ENCODE peak calls at places on chromosomes 5 and 9, in seven cellular contexts. M, E, Y, L, W, S and A are unnamed samples.

GRCh38 chr9:107484117-107484723 is 5.3 kb downstream of the KLF4 start:
- DNase-seq in M (peak), E (peak), Y (no peak), L (no peak), W (no peak), S (peak), A (no peak)

GRCh38 chr5:139212484-139212883 is 14.3 kb upstream of the SIL1 start:
- DNase-seq in M (no peak), E (no peak), Y (no peak), L (no peak), W (no peak), S (no peak), A (no peak)

GRCh38 chr5:18375637-18376036 is 741.4 kb downstream of the TAF11L14 start:
- DNase-seq in M (no peak), E (no peak), Y (no peak), L (no peak), W (no peak), S (no peak), A (no peak)

GRCh38 chr5:25858019-25858418 is 1180.4 kb downstream of the CDH9 start:
- DNase-seq in M (no peak), E (no peak), Y (no peak), L (no peak), W (no peak), S (no peak), A (no peak)

GRCh38 chr5:159017787-159018186 is 81.9 kb downstream of the EBF1 start:
- DNase-seq in M (no peak), E (peak), Y (no peak), L (no peak), W (no peak), S (peak), A (peak)

GRCh38 chr5:102295534-102296228 is 403 bp downstream of the SLCO4C1 start:
- DNase-seq in M (peak), E (peak), Y (no peak), L (peak), W (peak), S (no peak), A (no peak)

GRCh38 chr5:116271432-116271831 is 186.6 kb downstream of the COMMD10 start:
- DNase-seq in M (no peak), E (no peak), Y (no peak), L (no peak), W (no peak), S (no peak), A (no peak)

GRCh38 chr5:33999986-34000385 is 7.9 kb downstream of the AMACR start:
- DNase-seq in M (no peak), E (no peak), Y (no peak), L (no peak), W (no peak), S (no peak), A (no peak)

GRCh38 chr5:135135530-135136201 is 101.6 kb upstream of the PITX1 start:
- DNase-seq in M (peak), E (peak), Y (peak), L (no peak), W (peak), S (peak), A (no peak)

GRCh38 chr5:43840424-43841232 is 237.6 kb downstream of the NNT start:
- DNase-seq in M (peak), E (no peak), Y (no peak), L (no peak), W (no peak), S (no peak), A (no peak)

GRCh38 chr5:124087752-124088151 is 575.8 kb downstream of the CSNK1G3 start:
- DNase-seq in M (no peak), E (no peak), Y (no peak), L (no peak), W (no peak), S (no peak), A (no peak)

GRCh38 chr9:9961487-9961886 is 651.3 kb downstream of the PTPRD start:
- DNase-seq in M (no peak), E (peak), Y (no peak), L (no peak), W (no peak), S (no peak), A (no peak)

GRCh38 chr5:134649163-134649916 is 755 bp downstream of the SEC24A start:
- DNase-seq in M (no peak), E (no peak), Y (no peak), L (no peak), W (peak), S (peak), A (peak)

DNA sequence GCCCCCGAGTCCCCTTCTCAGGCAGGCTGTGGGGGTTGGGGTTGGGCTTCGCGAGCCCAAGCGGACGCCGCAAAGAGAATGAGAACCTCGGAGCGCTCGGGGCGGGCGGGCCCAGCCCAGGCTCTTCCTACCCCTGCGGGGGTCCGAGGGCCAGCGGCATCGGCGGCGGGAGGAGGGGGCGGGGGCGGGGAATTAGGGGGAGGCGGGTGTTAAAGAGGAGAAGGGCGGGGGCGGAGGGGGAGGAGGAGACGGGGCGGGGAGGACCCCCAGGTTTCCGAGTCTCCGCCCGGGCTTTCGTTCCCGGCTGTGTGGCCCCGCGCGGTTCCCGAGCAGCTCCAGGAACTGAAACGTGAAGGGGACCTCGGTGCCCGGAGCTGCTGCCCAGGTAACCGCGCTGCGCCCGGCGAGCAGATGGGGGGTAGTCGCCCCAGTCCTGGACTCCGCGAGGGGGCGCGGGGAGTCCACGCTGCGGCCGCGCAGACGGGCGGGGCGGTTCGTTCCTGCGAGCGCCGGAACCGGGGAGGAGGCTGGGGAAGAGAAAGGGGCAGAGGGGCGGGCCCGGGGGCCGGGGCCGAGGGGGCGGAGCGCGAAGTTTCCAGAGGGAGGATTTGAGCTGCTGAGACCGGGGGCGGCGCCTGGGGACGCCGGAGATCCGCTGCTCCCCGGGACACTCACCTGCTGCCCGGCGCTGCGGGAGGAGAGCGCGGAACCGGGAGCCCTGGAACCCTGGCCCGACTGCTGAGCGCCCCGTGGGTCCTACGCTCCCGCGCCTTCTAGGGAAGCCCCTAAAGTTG is 38.4 kb upstream of the PLEKHG4B start:
- DNase-seq in M (no peak), E (peak), Y (no peak), L (peak), W (no peak), S (no peak), A (no peak)
- TF ChIP-seq CTCF in M (no peak), E (no peak), Y (no peak), L (no peak), W (no peak), S (no peak), A (peak)

GRCh38 chr5:136891601-136892000 is 526.3 kb upstream of the TRPC7 start:
- DNase-seq in M (no peak), E (no peak), Y (no peak), L (no peak), W (no peak), S (no peak), A (no peak)
- TF ChIP-seq CTCF in M (no peak), E (no peak), Y (no peak), L (no peak), W (no peak), S (no peak), A (no peak)

DNA sequence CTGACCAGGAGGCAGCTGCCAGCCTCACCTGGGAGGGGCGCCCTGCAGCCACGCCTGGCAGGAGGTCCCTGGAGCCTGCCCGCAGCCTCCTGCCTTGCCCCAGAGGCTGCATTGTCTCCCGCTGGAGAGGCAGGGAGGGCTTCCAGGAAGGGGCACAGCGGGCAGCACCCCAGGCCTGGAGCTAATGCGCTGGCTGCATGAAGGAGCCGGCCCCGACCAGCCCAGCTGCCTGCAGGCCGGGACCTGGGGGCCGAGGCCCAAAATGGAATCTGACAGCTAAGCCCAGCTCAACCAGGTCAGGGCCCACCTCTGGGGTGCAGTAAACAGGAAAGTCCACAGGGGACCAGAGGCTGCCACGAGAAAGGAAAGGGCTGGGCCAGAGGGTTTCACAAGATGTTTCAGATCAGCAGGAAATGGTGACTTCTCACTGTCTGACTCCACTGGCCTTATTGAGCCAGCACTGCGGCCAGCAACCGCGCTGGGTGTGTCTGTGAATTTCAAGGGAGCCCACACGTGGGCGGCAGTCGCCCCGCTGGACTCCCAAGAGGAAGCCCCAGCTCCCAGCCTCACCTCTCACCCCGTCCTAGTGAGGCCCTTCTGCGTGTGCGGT is 18.6 kb upstream of the NOTCH1 start:
- DNase-seq in M (peak), E (peak), Y (no peak), L (no peak), W (peak), S (peak), A (no peak)
- TF ChIP-seq CTCF in M (no peak), E (no peak), Y (no peak), L (no peak), W (peak), S (peak), A (no peak)

GRCh38 chr5:107801061-107801460 is 130.3 kb upstream of the EFNA5 start:
- DNase-seq in M (no peak), E (no peak), Y (no peak), L (no peak), W (no peak), S (no peak), A (no peak)

GRCh38 chr5:107799306-107799705 is 128.6 kb upstream of the EFNA5 start:
- DNase-seq in M (no peak), E (peak), Y (no peak), L (no peak), W (no peak), S (no peak), A (no peak)

GRCh38 chr5:107794731-107795130 is 124.0 kb upstream of the EFNA5 start:
- DNase-seq in M (no peak), E (no peak), Y (no peak), L (no peak), W (no peak), S (no peak), A (no peak)

GRCh38 chr5:107792940-107793339 is 122.2 kb upstream of the EFNA5 start:
- DNase-seq in M (no peak), E (no peak), Y (no peak), L (no peak), W (no peak), S (no peak), A (no peak)

DNA sequence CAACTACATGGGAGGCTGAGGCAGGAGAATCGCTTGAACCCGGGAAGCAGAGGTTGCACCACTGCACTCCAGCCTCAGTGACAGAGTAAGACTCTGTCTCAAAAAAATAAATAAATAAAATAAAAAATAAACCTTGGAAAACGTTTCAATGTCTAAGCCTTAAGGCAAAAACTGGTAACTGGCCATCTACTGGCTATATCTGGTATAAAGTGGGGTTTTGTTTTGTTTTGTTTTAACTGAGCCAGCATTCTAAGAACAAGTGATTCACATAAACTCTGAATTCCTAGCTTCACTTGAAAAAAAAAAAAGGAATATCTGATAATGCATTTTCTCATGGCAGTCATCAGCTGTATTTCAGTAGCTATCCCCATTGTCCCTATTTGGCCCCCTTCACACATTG is 126.1 kb upstream of the EFNA5 start:
- DNase-seq in M (no peak), E (no peak), Y (no peak), L (no peak), W (no peak), S (no peak), A (no peak)
- TF ChIP-seq CTCF in M (no peak), E (no peak), Y (no peak), L (no peak), W (no peak), S (no peak), A (no peak)

GRCh38 chr9:4680750-4681149 is 1.4 kb downstream of the CDC37L1 start:
- DNase-seq in M (no peak), E (no peak), Y (no peak), L (no peak), W (no peak), S (no peak), A (no peak)

GRCh38 chr9:4680178-4680535 is 788 bp downstream of the CDC37L1 start:
- DNase-seq in M (no peak), E (no peak), Y (no peak), L (no peak), W (no peak), S (no peak), A (no peak)

GRCh38 chr9:4677392-4677791 is 2.0 kb upstream of the CDC37L1 start:
- DNase-seq in M (no peak), E (no peak), Y (no peak), L (no peak), W (no peak), S (no peak), A (no peak)

GRCh38 chr9:4678679-4679267 is 596 bp upstream of the CDC37L1 start:
- DNase-seq in M (no peak), E (peak), Y (no peak), L (no peak), W (no peak), S (no peak), A (no peak)

DNA sequence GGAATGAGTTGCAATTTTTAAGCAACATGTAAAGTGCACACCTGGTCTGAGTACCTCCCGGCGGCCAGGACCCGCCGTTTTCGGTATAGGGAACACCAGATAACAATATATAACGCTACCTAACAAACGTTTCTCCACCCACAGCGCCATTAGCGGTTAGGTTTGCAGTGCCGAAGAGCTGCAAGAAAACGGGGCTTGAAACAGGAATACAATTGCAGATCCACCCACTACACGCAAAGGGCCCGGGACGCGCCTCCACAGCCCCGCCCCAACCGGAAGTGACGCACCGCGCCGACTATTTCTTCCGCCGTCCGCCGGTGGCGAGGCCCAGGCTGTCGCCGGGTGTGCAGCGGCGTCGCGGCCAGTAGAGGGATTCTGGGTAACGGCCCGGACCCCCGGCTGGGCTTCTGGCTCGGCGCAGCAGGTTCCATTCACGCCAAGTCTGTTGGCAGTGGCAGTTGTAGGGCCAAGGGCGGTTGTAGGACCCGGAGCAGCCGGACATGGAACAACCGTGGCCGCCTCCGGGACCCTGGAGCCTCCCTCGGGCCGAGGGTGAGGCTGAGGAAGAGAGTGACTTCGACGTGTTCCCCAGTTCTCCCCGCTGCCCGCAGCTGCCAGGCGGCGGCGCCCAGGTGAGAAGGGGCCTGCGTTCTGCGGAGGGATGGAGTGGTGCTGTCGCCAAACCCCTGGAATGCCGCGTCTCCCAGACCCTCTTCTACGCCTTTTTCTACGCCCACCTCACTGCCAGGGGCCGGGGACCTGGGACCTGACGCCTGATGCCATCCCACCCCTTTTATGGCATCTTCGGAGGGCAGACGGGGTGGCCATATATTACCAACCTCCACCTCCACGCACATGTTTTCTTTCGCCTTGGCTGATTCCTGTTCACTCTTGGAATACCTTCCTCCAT is at the start of gene CDC37L1:
- DNase-seq in M (peak), E (peak), Y (peak), L (peak), W (peak), S (peak), A (peak)
- TF ChIP-seq CTCF in M (peak), E (peak), Y (peak), L (peak), W (peak), S (peak), A (peak)